ENCODE peak calls at places on chromosome 21, in six cellular contexts. P is psoas muscle, M is T-helper 17 cell, V is fibroblast of lung, L is B cell, Y is 8988T. W is an unnamed sample.

GRCh38 chr21:39374046-39374445 is 25.2 kb upstream of the HMGN1 start:
- DNase-seq in P (no peak), M (no peak), L (no peak), Y (no peak), V (no peak), W (no peak)

GRCh38 chr21:44415073-44416025 is 40.0 kb upstream of the LRRC3 start:
- DNase-seq in L (no peak), M (no peak), Y (no peak), V (no peak), P (no peak), W (no peak)

GRCh38 chr21:20024727-20025126 is 973.5 kb upstream of the NCAM2 start:
- DNase-seq in M (no peak), Y (no peak), P (no peak), L (no peak), V (no peak), W (no peak)

GRCh38 chr21:15327637-15328265 is 263.0 kb upstream of the NRIP1 start:
- DNase-seq in M (no peak), V (no peak), P (no peak), Y (no peak), L (no peak), W (no peak)

GRCh38 chr21:43929217-43929971 is 64.4 kb downstream of the AGPAT3 start:
- DNase-seq in V (no peak), Y (no peak), M (no peak), P (peak; percentile 67), L (no peak), W (no peak)

GRCh38 chr21:38596264-38597042 is 98.2 kb upstream of the ERG start:
- DNase-seq in M (no peak), Y (no peak), V (peak; percentile 31), L (no peak), P (no peak), W (no peak)

GRCh38 chr21:31503939-31504338 is 155.6 kb upstream of the SOD1 start:
- DNase-seq in Y (no peak), M (no peak), L (no peak), P (no peak), V (no peak), W (no peak)

GRCh38 chr21:31768720-31769119 is 36.8 kb upstream of the SCAF4 start:
- DNase-seq in M (no peak), P (no peak), V (no peak), L (no peak), Y (no peak), W (no peak)

GRCh38 chr21:45525910-45526306 is 16.3 kb downstream of the SLC19A1 start:
- DNase-seq in P (peak; percentile 7), L (no peak), Y (no peak), M (no peak), V (no peak), W (no peak)

GRCh38 chr21:38159355-38159754 is 97.4 kb upstream of the KCNJ15 start:
- DNase-seq in Y (peak; percentile 17), L (peak; percentile 14), V (peak; percentile 83), P (peak; percentile 35), M (no peak), W (no peak)

GRCh38 chr21:31914472-31914871 is 41.7 kb downstream of the HUNK start:
- DNase-seq in L (no peak), Y (no peak), V (no peak), P (no peak), M (no peak), W (no peak)

GRCh38 chr21:22120616-22121266 is 1122.5 kb downstream of the NCAM2 start:
- DNase-seq in V (no peak), P (no peak), L (no peak), Y (no peak), M (no peak), W (no peak)

GRCh38 chr21:28402616-28402989 is 590.1 kb downstream of the LTN1 start:
- DNase-seq in P (no peak), Y (no peak), L (no peak), M (no peak), V (no peak), W (no peak)

GRCh38 chr21:16310191-16310590 is 580.4 kb downstream of the USP25 start:
- DNase-seq in P (no peak), V (peak; percentile 48), Y (no peak), M (no peak), L (no peak), W (no peak)

GRCh38 chr21:37593740-37594471 is 227.3 kb downstream of the DYRK1A start:
- DNase-seq in P (no peak), Y (no peak), L (no peak), M (no peak), V (no peak), W (no peak)

GRCh38 chr21:45361033-45361997 is 43.6 kb upstream of the COL18A1 start:
- DNase-seq in Y (no peak), L (no peak), V (no peak), M (no peak), P (no peak), W (no peak)

GRCh38 chr21:41366522-41367151 is 4.8 kb downstream of the MX2 start:
- DNase-seq in Y (no peak), P (peak; percentile 41), V (peak; percentile 80), M (no peak), L (no peak), W (no peak)

GRCh38 chr21:42767561-42767835 is 111.8 kb downstream of the WDR4 start:
- DNase-seq in M (no peak), L (no peak), Y (no peak), V (no peak), P (no peak), W (no peak)

GRCh38 chr21:31253684-31254083 is 90.4 kb downstream of the TIAM1 start:
- DNase-seq in P (no peak), M (no peak), V (no peak), L (no peak), Y (no peak), W (no peak)

GRCh38 chr21:26513212-26513611 is 59.9 kb downstream of the CYYR1 start:
- DNase-seq in P (no peak), V (peak; percentile 77), L (no peak), Y (no peak), M (no peak), W (no peak)

GRCh38 chr21:45632165-45632896 is 11.2 kb upstream of the PCBP3 start:
- DNase-seq in Y (no peak), M (no peak), V (no peak), L (peak; percentile 67), P (no peak), W (no peak)

GRCh38 chr21:33266784-33267135 is 593 bp downstream of the IL10RB start:
- DNase-seq in V (no peak), L (peak; percentile 48), M (peak; percentile 19), Y (no peak), P (no peak), W (no peak)

GRCh38 chr21:22128671-22129070 is 1130.5 kb downstream of the NCAM2 start:
- DNase-seq in L (no peak), P (no peak), Y (no peak), M (no peak), V (no peak), W (no peak)

GRCh38 chr21:41927727-41928409 is 25.9 kb downstream of the C2CD2 start:
- DNase-seq in V (no peak), M (no peak), Y (no peak), L (no peak), P (no peak), W (no peak)

GRCh38 chr21:14991957-14992356 is 72.8 kb downstream of the NRIP1 start:
- DNase-seq in L (no peak), Y (no peak), P (no peak), V (no peak), M (no peak), W (no peak)

GRCh38 chr21:16169102-16169511 is 439.3 kb downstream of the USP25 start:
- DNase-seq in L (no peak), M (no peak), P (no peak), Y (no peak), V (peak; percentile 83), W (no peak)

W was measured in ascending aorta.